ENCODE peak calls at places on chromosomes 6 and 20, in five cellular contexts. N is CD8-positive, alpha-beta memory T cell; L is PC-9; D is neuronal stem cell; S is uterus. H is an unnamed sample.

GRCh38 chr6:36722879-36723278 is 25.3 kb downstream of the RAB44 start:
- DNase-seq in L (no peak), N (no peak), S (no peak), D (no peak), H (peak; percentile 82)

GRCh38 chr20:13261460-13262301 is 40.6 kb downstream of the ISM1 start:
- DNase-seq in S (peak; percentile 35), L (no peak), N (peak; percentile 60), D (peak; percentile 30), H (peak; percentile 58)

GRCh38 chr6:46989384-46989783 is 52.7 kb downstream of the ADGRF1 start:
- DNase-seq in S (no peak), D (no peak), L (no peak), N (no peak), H (no peak)

GRCh38 chr6:20819774-20820400 is 285.6 kb downstream of the CDKAL1 start:
- DNase-seq in D (no peak), S (no peak), N (no peak), L (no peak), H (no peak)

GRCh38 chr20:38866265-38867061 is 59.8 kb upstream of the FAM83D start:
- DNase-seq in D (no peak), L (no peak), N (no peak), S (no peak), H (no peak)

GRCh38 chr20:8213270-8213669 is 81.2 kb downstream of the PLCB1 start:
- DNase-seq in N (no peak), D (no peak), S (no peak), L (no peak), H (no peak)

GRCh38 chr6:136037246-136037884 is 185.9 kb downstream of the PDE7B start:
- DNase-seq in D (no peak), N (no peak), S (no peak), L (no peak), H (peak; percentile 74)

GRCh38 chr6:16505711-16506362 is 255.4 kb downstream of the ATXN1 start:
- DNase-seq in L (no peak), S (peak; percentile 59), N (no peak), D (no peak), H (peak; percentile 19)

GRCh38 chr6:24743265-24743943 is 24.4 kb upstream of the C6orf62 start:
- DNase-seq in L (peak; percentile 90), D (no peak), S (no peak), N (no peak), H (peak; percentile 95)

GRCh38 chr20:33724439-33725094 is 4.5 kb upstream of the PXMP4 start:
- DNase-seq in N (no peak), L (peak; percentile 96), S (no peak), D (no peak), H (peak; percentile 65)

GRCh38 chr6:109458774-109459531 is 3.4 kb upstream of the MICAL1 start:
- DNase-seq in S (no peak), N (peak; percentile 55), L (no peak), D (no peak), H (peak; percentile 19)

GRCh38 chr6:128174724-128175123 is 273.9 kb upstream of the THEMIS start:
- DNase-seq in N (no peak), L (no peak), D (no peak), S (no peak), H (no peak)

GRCh38 chr6:121595646-121596045 is 160.2 kb downstream of the GJA1 start:
- DNase-seq in N (no peak), S (no peak), D (no peak), L (no peak), H (peak; percentile 68)

GRCh38 chr20:60314727-60315126 is 356.5 kb downstream of the CDH26 start:
- DNase-seq in D (no peak), N (no peak), L (no peak), S (no peak), H (no peak)

GRCh38 chr6:49923826-49924225 is 40.1 kb downstream of the DEFB114 start:
- DNase-seq in L (no peak), S (no peak), D (no peak), N (no peak), H (no peak)

GRCh38 chr6:144613859-144614258 is 328.7 kb downstream of the UTRN start:
- DNase-seq in N (no peak), L (peak; percentile 44), S (no peak), D (no peak), H (peak; percentile 46)

GRCh38 chr6:28281288-28282064 is at the start of gene PGBD1:
- DNase-seq in N (peak; percentile 37), L (peak; percentile 45), D (peak; percentile 84), S (peak; percentile 67), H (peak; percentile 77)

GRCh38 chr6:40845588-40845987 is 193.4 kb downstream of the UNC5CL start:
- DNase-seq in S (no peak), L (no peak), D (peak; percentile 50), N (no peak), H (peak; percentile 57)

GRCh38 chr6:7106752-7107577 is 796 bp upstream of the RREB1 start:
- DNase-seq in D (no peak), S (peak; percentile 60), N (peak; percentile 72), L (no peak), H (peak; percentile 30)

GRCh38 chr20:2006452-2007381 is 12.9 kb upstream of the PDYN start:
- DNase-seq in N (no peak), L (no peak), S (no peak), D (peak; percentile 61), H (peak; percentile 38)

GRCh38 chr6:144173971-144174370 is 23.7 kb downstream of the STX11 start:
- DNase-seq in S (no peak), D (no peak), L (no peak), N (no peak), H (no peak)

GRCh38 chr6:112833546-112834215 is 486.6 kb downstream of the RFPL4B start:
- DNase-seq in N (no peak), L (no peak), S (no peak), D (no peak), H (peak; percentile 1)

GRCh38 chr6:111841822-111842221 is 31.4 kb downstream of the FYN start:
- DNase-seq in N (peak; percentile 56), L (no peak), S (no peak), D (no peak), H (peak; percentile 40)

GRCh38 chr6:156905801-156906200 is 128.6 kb downstream of the ARID1B start:
- DNase-seq in D (no peak), L (no peak), N (no peak), S (no peak), H (no peak)

GRCh38 chr6:141561154-141561553 is 571.6 kb upstream of the GJE1 start:
- DNase-seq in D (no peak), L (no peak), N (no peak), S (no peak), H (peak; percentile 44)

GRCh38 chr6:142013286-142013685 is 119.4 kb upstream of the GJE1 start:
- DNase-seq in L (peak; percentile 87), D (no peak), S (no peak), N (no peak), H (peak; percentile 86)

GRCh38 chr20:46361811-46362210 is 44.6 kb downstream of the ELMO2 start:
- DNase-seq in D (no peak), S (no peak), N (no peak), L (no peak), H (no peak)

GRCh38 chr6:7727951-7728854 is 2.3 kb downstream of the BMP6 start:
- DNase-seq in D (peak; percentile 51), N (no peak), L (no peak), S (no peak), H (peak; percentile 19)

GRCh38 chr20:17616480-17617211 is 46.8 kb downstream of the DSTN start:
- DNase-seq in D (no peak), L (no peak), N (no peak), S (no peak), H (no peak)

GRCh38 chr6:13924949-13925881 is at the start of gene RNF182:
- DNase-seq in S (no peak), N (no peak), D (peak; percentile 17), L (no peak), H (peak; percentile 32)

DNA sequence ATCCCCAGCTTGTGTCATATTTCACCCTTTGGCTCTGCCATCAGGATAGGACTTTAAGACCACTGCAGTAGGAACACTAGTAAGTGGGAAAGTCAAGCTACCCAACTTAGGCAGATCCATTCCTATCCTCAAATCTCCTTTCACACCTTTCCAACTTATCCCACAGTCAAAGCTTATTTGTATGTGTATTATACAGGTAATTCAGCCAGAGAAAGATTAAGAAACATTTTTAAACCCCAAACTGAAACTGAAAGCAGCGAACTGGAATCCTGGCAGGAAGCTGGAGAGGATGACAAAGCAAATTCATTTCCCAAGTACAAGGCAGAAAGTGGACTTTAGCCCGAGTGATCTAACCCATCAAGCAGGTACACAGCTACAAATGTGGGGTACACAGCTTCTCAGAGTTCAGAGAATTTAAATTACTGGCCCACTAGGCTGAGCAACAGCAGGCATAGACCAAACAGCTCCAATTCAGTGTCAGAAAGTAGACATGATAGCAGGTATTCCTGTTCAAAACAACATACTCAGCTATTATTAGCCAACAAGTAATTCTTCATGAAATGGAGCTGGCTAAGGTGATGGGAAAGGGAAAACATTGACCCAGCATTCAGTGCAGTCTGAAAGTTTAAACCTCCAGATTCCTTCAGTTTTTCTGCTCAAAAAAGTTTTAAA is 39.1 kb downstream of the ILRUN start:
- DNase-seq in N (peak; percentile 28), S (peak; percentile 49), L (peak; percentile 78), D (no peak), H (peak; percentile 78)
- H3K4me3 ChIP-seq in N (peak overlapping the region; percentile 38), S (peak overlapping the region; percentile 38), L (peak overlapping the region; percentile 54), D (no peak overlapping the region), H (peak overlapping the region; percentile 38)

GRCh38 chr6:114282268-114282667 is 60.6 kb downstream of the HS3ST5 start:
- DNase-seq in L (no peak), S (no peak), D (no peak), N (no peak), H (no peak)
- H3K4me3 ChIP-seq in L (no peak overlapping the region), S (no peak overlapping the region), D (peak overlapping the region; percentile 19), N (no peak overlapping the region), H (no peak overlapping the region)

GRCh38 chr20:31740208-31740607 is 1.1 kb downstream of the TPX2 start:
- DNase-seq in D (no peak), N (no peak), L (peak; percentile 47), S (no peak), H (peak; percentile 59)
- H3K4me3 ChIP-seq in D (peak overlapping the region; percentile 73), N (no peak overlapping the region), L (peak overlapping the region; percentile 77), S (no peak overlapping the region), H (peak overlapping the region; percentile 64)

GRCh38 chr6:129872591-129872990 is 11.5 kb upstream of the TMEM244 start:
- DNase-seq in N (no peak), L (no peak), S (no peak), D (no peak), H (no peak)
- H3K4me3 ChIP-seq in N (no peak overlapping the region), L (no peak overlapping the region), S (no peak overlapping the region), D (no peak overlapping the region), H (no peak overlapping the region)

GRCh38 chr20:62388839-62389600 is 2.1 kb downstream of the RPS21 start:
- DNase-seq in S (no peak), D (no peak), N (no peak), L (no peak), H (no peak)
- H3K4me3 ChIP-seq in S (no peak overlapping the region), D (peak overlapping the region; percentile 9), N (no peak overlapping the region), L (peak overlapping the region; percentile 100), H (no peak overlapping the region)

GRCh38 chr20:62523473-62524203 is 47.8 kb upstream of the GATA5 start:
- DNase-seq in S (no peak), N (peak; percentile 59), L (no peak), D (no peak), H (no peak)
- H3K4me3 ChIP-seq in S (no peak overlapping the region), N (no peak overlapping the region), L (no peak overlapping the region), D (no peak overlapping the region), H (no peak overlapping the region)

GRCh38 chr6:2891768-2892170 is 11.3 kb downstream of the SERPINB9 start:
- DNase-seq in N (peak; percentile 79), D (no peak), S (no peak), L (no peak), H (no peak)
- H3K4me3 ChIP-seq in N (peak overlapping the region; percentile 3), D (no peak overlapping the region), S (no peak overlapping the region), L (no peak overlapping the region), H (no peak overlapping the region)

H was measured in epithelial cell of esophagus.